ENCODE peak calls at places on chromosomes 7 and 10, in four cellular contexts. Q is GM12865, E is PC-9, F is gastrocnemius medialis. L is an unnamed sample.

GRCh38 chr10:53458007-53458406 is 685.4 kb upstream of the MBL2 start:
- DNase-seq in Q (no peak), E (no peak), F (no peak), L (no peak)

GRCh38 chr7:117249696-117250095 is 73.2 kb downstream of the WNT2 start:
- DNase-seq in Q (no peak), E (no peak), F (no peak), L (no peak)

GRCh38 chr10:42979181-42979580 is 97.7 kb upstream of the RET start:
- DNase-seq in Q (no peak), E (no peak), F (no peak), L (no peak)

GRCh38 chr7:92731327-92732063 is 104.9 kb downstream of the CDK6 start:
- DNase-seq in Q (no peak), E (no peak), F (no peak), L (peak)

GRCh38 chr7:99224263-99224947 is 16.5 kb upstream of the KPNA7 start:
- DNase-seq in Q (peak), E (peak), F (peak), L (peak)

GRCh38 chr7:97019710-97020109 is 4.9 kb downstream of the DLX5 start:
- DNase-seq in Q (no peak), E (no peak), F (no peak), L (no peak)

GRCh38 chr7:4713183-4713784 is 31.2 kb downstream of the FOXK1 start:
- DNase-seq in Q (peak), E (no peak), F (no peak), L (peak)

GRCh38 chr10:123496336-123496735 is 169.8 kb upstream of the GPR26 start:
- DNase-seq in Q (no peak), E (no peak), F (no peak), L (no peak)

GRCh38 chr7:17674166-17674955 is 265.9 kb downstream of the SNX13 start:
- DNase-seq in Q (no peak), E (no peak), F (no peak), L (peak)

GRCh38 chr7:14900051-14900450 is 2.5 kb downstream of the DGKB start:
- DNase-seq in Q (no peak), E (no peak), F (no peak), L (no peak)

GRCh38 chr7:44639701-44640321 is 33.4 kb downstream of the OGDH start:
- DNase-seq in Q (no peak), E (peak), F (no peak), L (peak)

GRCh38 chr10:68897336-68897741 is 3.8 kb upstream of the DDX50 start:
- DNase-seq in Q (peak), E (peak), F (peak), L (peak)

GRCh38 chr7:46776790-46777189 is 805.1 kb downstream of the TNS3 start:
- DNase-seq in Q (peak), E (no peak), F (no peak), L (peak)

GRCh38 chr10:53379951-53380350 is 607.4 kb upstream of the MBL2 start:
- DNase-seq in Q (no peak), E (no peak), F (no peak), L (no peak)

GRCh38 chr10:27525819-27526218 is 21.7 kb downstream of the RAB18 start:
- DNase-seq in Q (no peak), E (no peak), F (no peak), L (peak)

GRCh38 chr10:131921191-131921590 is 20.4 kb downstream of the PPP2R2D start:
- DNase-seq in Q (peak), E (no peak), F (no peak), L (no peak)

GRCh38 chr10:69961168-69961863 is 91.3 kb upstream of the MACROH2A2 start:
- DNase-seq in Q (no peak), E (no peak), F (no peak), L (no peak)

GRCh38 chr10:31143331-31143935 is 111.8 kb upstream of the ZNF438 start:
- DNase-seq in Q (no peak), E (no peak), F (no peak), L (no peak)

GRCh38 chr7:90267263-90267858 is 22.4 kb downstream of the CFAP69 start:
- DNase-seq in Q (no peak), E (no peak), F (no peak), L (no peak)

GRCh38 chr7:142864980-142865747 is 10.3 kb downstream of the EPHB6 start:
- DNase-seq in Q (no peak), E (no peak), F (no peak), L (no peak)

GRCh38 chr10:83012866-83013265 is 1126.4 kb upstream of the GHITM start:
- DNase-seq in Q (no peak), E (no peak), F (no peak), L (peak)

GRCh38 chr7:135509589-135509838 is 388 bp downstream of the CNOT4 start:
- DNase-seq in Q (no peak), E (no peak), F (no peak), L (peak)

GRCh38 chr7:135512135-135512887 is 2.4 kb upstream of the CNOT4 start:
- DNase-seq in Q (peak), E (peak), F (no peak), L (peak)

GRCh38 chr7:135508853-135509588 is 881 bp downstream of the CNOT4 start:
- DNase-seq in Q (peak), E (no peak), F (no peak), L (peak)

GRCh38 chr7:135509839-135510602 is at the start of gene CNOT4:
- DNase-seq in Q (peak), E (peak), F (peak), L (peak)

DNA sequence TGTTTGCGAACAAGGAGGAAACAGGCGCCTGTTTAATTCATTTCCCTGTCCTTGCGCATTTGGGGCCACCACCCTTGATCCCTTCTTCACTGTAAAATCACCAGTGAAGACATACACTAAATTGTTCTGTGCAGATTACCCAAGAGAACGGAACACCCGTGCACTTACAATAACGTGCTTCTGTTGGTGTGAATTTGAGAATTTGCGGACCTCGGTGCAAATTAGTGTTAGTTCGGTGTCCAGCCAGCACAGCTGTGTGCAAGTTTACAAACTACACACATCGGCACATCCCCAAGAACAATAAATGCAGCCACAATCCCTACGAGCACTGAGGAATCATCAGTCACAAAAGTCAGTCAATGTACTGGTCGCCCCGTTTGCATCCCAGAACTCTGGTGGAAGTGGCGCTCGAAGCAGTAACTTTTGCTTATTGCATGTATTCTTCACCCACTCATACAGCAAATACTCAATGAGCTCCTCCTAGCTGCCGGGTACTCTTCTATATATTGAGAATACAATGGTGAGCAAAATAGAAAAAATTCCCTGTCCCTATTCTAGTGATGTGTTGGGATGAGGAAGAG is 791 bp upstream of the CNOT4 start:
- DNase-seq in Q (peak), E (no peak), F (no peak), L (peak)
- TF ChIP-seq CTCF in Q (no peak), E (no peak), F (no peak), L (peak)

DNA sequence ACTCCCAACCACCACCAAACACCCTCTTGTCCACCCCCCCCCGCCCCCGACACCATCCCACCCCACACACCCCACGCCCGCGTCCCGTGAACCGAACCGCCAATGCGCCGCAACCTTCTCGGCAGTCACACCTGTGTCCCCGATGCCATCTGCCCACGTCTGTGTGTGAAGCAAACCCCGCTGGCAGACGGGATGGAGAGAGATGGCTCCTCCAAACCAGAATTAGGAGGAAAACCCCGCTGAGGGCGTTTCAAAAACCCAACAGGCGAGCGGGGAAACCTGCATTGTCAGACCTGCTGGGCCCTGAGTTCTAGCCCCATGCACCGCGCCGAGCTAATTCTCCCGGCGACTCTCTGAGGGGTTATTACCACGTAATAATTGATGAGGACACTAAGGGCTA is 28.6 kb upstream of the KCNK18 start:
- DNase-seq in Q (no peak), E (no peak), F (no peak), L (no peak)
- H3K4me3 ChIP-seq in Q (no peak), E (no peak), F (no peak), L (no peak)

GRCh38 chr7:119482671-119483070 is 790.3 kb upstream of the KCND2 start:
- DNase-seq in Q (no peak), E (no peak), F (no peak), L (no peak)

GRCh38 chr7:119483364-119483763 is 789.6 kb upstream of the KCND2 start:
- DNase-seq in Q (no peak), E (no peak), F (no peak), L (no peak)

GRCh38 chr7:119482209-119482608 is 790.8 kb upstream of the KCND2 start:
- DNase-seq in Q (peak), E (peak), F (no peak), L (peak)
- TF ChIP-seq CTCF in Q (peak), E (peak), F (no peak), L (peak)

DNA sequence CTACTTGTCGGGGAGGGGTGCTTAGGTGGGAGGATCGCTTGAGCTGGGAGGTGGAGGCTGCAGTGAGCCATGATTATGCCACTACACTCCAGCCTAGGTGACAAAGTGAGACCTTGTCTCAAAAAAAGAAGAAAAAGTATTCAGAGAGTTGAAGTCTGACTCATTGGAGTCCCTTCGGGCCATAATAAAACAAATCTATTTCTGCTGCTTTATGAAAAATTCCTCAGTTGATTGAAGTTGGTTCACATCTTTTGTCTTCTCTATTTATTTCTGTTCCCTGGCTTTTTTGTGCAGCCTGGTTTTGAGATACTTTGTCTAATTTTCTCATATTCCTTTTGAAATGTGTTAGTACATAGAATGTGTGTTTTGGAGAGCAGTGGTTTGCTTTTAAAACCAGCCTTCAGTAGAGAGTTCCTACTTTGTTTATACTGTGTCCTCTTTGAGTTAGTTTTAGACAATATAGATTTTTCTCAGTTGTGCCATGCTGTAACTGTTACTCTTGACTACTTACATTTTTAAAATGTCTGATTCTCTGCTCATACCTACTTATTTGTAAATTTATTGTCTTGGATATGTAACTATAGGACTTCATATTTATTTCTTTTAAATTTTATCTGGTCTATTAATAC is 36.7 kb downstream of the LUC7L2 start:
- DNase-seq in Q (no peak), E (no peak), F (no peak), L (peak)
- H3K4me3 ChIP-seq in Q (no peak), E (no peak), F (no peak), L (no peak)

DNA sequence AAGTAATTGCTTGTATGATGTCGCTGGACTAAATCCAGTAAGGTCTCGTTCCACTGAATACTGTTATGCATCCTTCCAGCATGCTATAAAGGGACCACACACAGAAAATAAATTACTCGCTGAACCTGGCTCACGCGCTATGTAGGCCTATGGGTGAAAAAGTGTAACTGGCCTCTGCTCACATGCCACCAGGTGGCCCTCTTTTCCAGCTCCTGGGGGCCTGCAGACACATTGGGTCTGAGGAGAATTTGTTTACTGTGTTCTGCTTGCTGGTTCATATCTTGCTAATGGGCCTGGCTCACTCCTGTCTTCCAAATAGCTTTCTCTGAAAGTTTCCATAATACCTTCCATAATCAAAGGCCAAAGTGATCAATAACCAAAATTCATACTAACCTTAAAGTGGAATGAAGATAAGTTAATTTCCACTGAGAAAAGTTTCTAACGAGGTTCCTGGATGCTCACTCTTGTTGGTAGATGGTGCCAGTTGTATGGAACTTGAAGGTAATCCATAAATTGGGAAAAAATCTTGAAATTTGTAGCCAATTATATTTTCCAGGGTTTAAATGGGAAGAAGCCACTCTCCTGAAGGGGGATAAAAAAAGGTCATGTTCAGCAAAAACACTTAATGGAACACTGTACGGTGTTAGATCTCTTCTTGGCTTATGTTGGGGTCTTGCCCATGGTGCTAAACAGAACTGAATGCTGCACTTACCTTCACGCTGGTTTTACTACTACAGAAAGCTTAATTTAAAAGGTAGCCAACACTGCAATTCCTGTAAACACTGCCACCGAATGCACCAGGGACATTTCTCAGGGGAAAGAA is 27.0 kb upstream of the ZPBP start:
- DNase-seq in Q (peak), E (no peak), F (no peak), L (no peak)
- TF ChIP-seq CTCF in Q (peak), E (no peak), F (no peak), L (no peak)

DNA sequence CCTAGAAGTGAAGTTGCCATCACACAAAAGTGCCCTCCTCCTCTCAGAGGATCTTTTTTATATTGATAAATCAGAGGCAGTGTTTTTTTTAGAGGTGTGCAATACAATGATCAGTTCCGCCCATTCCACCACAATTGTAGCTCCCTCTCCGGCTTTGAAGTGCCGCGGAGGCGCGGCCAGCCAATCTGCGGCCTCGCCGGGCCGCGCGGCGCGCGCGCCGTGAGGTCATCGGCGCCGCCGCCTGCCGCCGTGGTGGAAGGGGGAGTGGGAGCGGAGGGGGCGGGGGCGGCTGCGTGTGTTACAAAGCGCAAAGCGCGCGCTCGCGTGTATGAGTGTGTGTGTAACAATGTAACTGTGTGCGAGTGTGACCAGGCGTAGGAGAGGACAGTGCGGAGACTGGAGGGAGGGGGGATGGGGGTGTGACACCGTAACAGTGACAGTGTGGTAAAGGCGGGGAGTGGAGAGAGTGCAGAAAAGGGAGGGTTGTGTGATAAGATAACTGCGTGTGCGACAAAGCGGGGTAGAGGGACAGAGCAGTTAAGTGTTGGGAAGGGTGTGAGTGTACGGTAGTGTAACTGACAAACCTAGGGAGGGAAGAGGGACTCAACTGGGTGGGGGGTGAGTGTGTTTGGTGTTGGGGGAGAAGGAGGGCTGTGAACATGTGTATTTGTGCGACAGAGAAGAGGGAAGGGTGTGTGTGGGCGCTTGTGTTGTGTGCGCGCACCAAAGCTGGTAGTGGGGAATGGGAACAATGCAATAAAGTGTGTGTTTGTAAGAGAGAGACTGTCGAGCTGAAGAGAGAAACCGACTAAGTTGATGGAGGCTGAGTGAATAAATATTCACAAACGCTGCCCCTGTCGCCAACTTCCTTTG is at the start of gene SP8:
- DNase-seq in Q (no peak), E (no peak), F (no peak), L (no peak)
- H3K4me3 ChIP-seq in Q (no peak), E (no peak), F (peak), L (peak)

GRCh38 chr10:78187371-78187770 is 153.7 kb downstream of the RPS24 start:
- DNase-seq in Q (no peak), E (no peak), F (no peak), L (no peak)
- TF ChIP-seq CTCF in Q (no peak), E (no peak), F (no peak), L (no peak)

GRCh38 chr7:100538348-100538653 is 702 bp upstream of the AGFG2 start:
- DNase-seq in Q (no peak), E (no peak), F (no peak), L (no peak)
- H3K4me3 ChIP-seq in Q (peak), E (peak), F (peak), L (peak)

GRCh38 chr10:108439397-108439796 is 1274.9 kb upstream of the SORCS1 start:
- DNase-seq in Q (no peak), E (no peak), F (no peak), L (peak)
- TF ChIP-seq CTCF in Q (no peak), E (no peak), F (no peak), L (peak)

GRCh38 chr10:101223274-101224059 is 5.8 kb downstream of the LBX1 start:
- DNase-seq in Q (no peak), E (no peak), F (no peak), L (no peak)

GRCh38 chr10:101224910-101225823 is 4.1 kb downstream of the LBX1 start:
- DNase-seq in Q (no peak), E (no peak), F (peak), L (no peak)

GRCh38 chr10:101225846-101226361 is 3.4 kb downstream of the LBX1 start:
- DNase-seq in Q (no peak), E (no peak), F (no peak), L (no peak)

GRCh38 chr10:101222683-101223273 is 6.5 kb downstream of the LBX1 start:
- DNase-seq in Q (no peak), E (no peak), F (no peak), L (no peak)

GRCh38 chr10:101224060-101224909 is 5.0 kb downstream of the LBX1 start:
- DNase-seq in Q (no peak), E (no peak), F (no peak), L (no peak)
- H3K4me3 ChIP-seq in Q (no peak), E (no peak), F (peak), L (no peak)

L was measured in fibroblast of villous mesenchyme.